ENCODE peak calls at places on chromosome 18, in six cellular contexts. One of them, this sample, is unnamed.

GRCh38 chr18:41075212-41075611 is 879.8 kb upstream of the PIK3C3 start:
- DNase-seq in PC-3: peak
- DNase-seq in ACHN: no peak
- DNase-seq in neural progenitor cell: peak
- DNase-seq in HT1080: peak
- DNase-seq in fibroblast of the aortic adventitia: peak
- DNase-seq in this sample: no peak

GRCh38 chr18:6571239-6571602 is 156.5 kb upstream of the L3MBTL4 start:
- DNase-seq in neural progenitor cell: no peak
- DNase-seq in PC-3: no peak
- DNase-seq in fibroblast of the aortic adventitia: no peak
- DNase-seq in ACHN: no peak
- DNase-seq in HT1080: no peak
- DNase-seq in this sample: no peak

GRCh38 chr18:31657823-31658669 is 26.3 kb downstream of the B4GALT6 start:
- DNase-seq in fibroblast of the aortic adventitia: no peak
- DNase-seq in neural progenitor cell: no peak
- DNase-seq in HT1080: no peak
- DNase-seq in ACHN: no peak
- DNase-seq in PC-3: no peak
- DNase-seq in this sample: peak

GRCh38 chr18:41933778-41934177 is 21.3 kb upstream of the PIK3C3 start:
- DNase-seq in HT1080: no peak
- DNase-seq in fibroblast of the aortic adventitia: no peak
- DNase-seq in PC-3: no peak
- DNase-seq in neural progenitor cell: no peak
- DNase-seq in ACHN: no peak
- DNase-seq in this sample: no peak

GRCh38 chr18:69998523-69998987 is 50.9 kb upstream of the CD226 start:
- DNase-seq in fibroblast of the aortic adventitia: no peak
- DNase-seq in HT1080: no peak
- DNase-seq in PC-3: no peak
- DNase-seq in neural progenitor cell: no peak
- DNase-seq in ACHN: no peak
- DNase-seq in this sample: no peak

GRCh38 chr18:24094561-24094960 is 44.3 kb upstream of the CABYR start:
- DNase-seq in fibroblast of the aortic adventitia: peak
- DNase-seq in PC-3: no peak
- DNase-seq in HT1080: no peak
- DNase-seq in ACHN: no peak
- DNase-seq in neural progenitor cell: no peak
- DNase-seq in this sample: no peak

GRCh38 chr18:36329684-36330434 is 32.3 kb downstream of the FHOD3 start:
- DNase-seq in PC-3: no peak
- DNase-seq in fibroblast of the aortic adventitia: peak
- DNase-seq in ACHN: no peak
- DNase-seq in neural progenitor cell: no peak
- DNase-seq in HT1080: no peak
- DNase-seq in this sample: no peak

GRCh38 chr18:10490401-10491289 is 35.2 kb upstream of the NAPG start:
- DNase-seq in fibroblast of the aortic adventitia: no peak
- DNase-seq in HT1080: peak
- DNase-seq in PC-3: peak
- DNase-seq in neural progenitor cell: peak
- DNase-seq in ACHN: no peak
- DNase-seq in this sample: peak

GRCh38 chr18:32018331-32019250 is at the start of gene RNF125:
- DNase-seq in fibroblast of the aortic adventitia: peak
- DNase-seq in ACHN: peak
- DNase-seq in PC-3: peak
- DNase-seq in HT1080: peak
- DNase-seq in neural progenitor cell: peak
- DNase-seq in this sample: peak

GRCh38 chr18:78309945-78310344 is 669.7 kb upstream of the SALL3 start:
- DNase-seq in PC-3: no peak
- DNase-seq in fibroblast of the aortic adventitia: no peak
- DNase-seq in HT1080: no peak
- DNase-seq in neural progenitor cell: peak
- DNase-seq in ACHN: no peak
- DNase-seq in this sample: no peak

GRCh38 chr18:79681484-79682387 is 2.1 kb downstream of the CTDP1 start:
- DNase-seq in ACHN: no peak
- DNase-seq in PC-3: peak
- DNase-seq in neural progenitor cell: no peak
- DNase-seq in HT1080: no peak
- DNase-seq in fibroblast of the aortic adventitia: no peak
- DNase-seq in this sample: peak

GRCh38 chr18:59867337-59868104 is 32.3 kb upstream of the PMAIP1 start:
- DNase-seq in fibroblast of the aortic adventitia: no peak
- DNase-seq in neural progenitor cell: no peak
- DNase-seq in ACHN: no peak
- DNase-seq in HT1080: no peak
- DNase-seq in PC-3: no peak
- DNase-seq in this sample: no peak

GRCh38 chr18:58882681-58883080 is 18.0 kb downstream of the ZNF532 start:
- DNase-seq in fibroblast of the aortic adventitia: no peak
- DNase-seq in neural progenitor cell: no peak
- DNase-seq in HT1080: no peak
- DNase-seq in PC-3: no peak
- DNase-seq in ACHN: no peak
- DNase-seq in this sample: no peak

GRCh38 chr18:30903566-30903965 is 139.0 kb downstream of the DSC3 start:
- DNase-seq in ACHN: peak
- DNase-seq in PC-3: peak
- DNase-seq in fibroblast of the aortic adventitia: no peak
- DNase-seq in HT1080: peak
- DNase-seq in neural progenitor cell: no peak
- DNase-seq in this sample: no peak

GRCh38 chr18:48152549-48152948 is 222.1 kb upstream of the SMAD2 start:
- DNase-seq in ACHN: no peak
- DNase-seq in PC-3: peak
- DNase-seq in fibroblast of the aortic adventitia: peak
- DNase-seq in HT1080: no peak
- DNase-seq in neural progenitor cell: no peak
- DNase-seq in this sample: no peak

GRCh38 chr18:63997606-63998005 is 27.7 kb downstream of the SERPINB8 start:
- DNase-seq in ACHN: no peak
- DNase-seq in PC-3: no peak
- DNase-seq in neural progenitor cell: no peak
- DNase-seq in HT1080: no peak
- DNase-seq in fibroblast of the aortic adventitia: no peak
- DNase-seq in this sample: no peak

GRCh38 chr18:45357681-45358470 is 257.4 kb upstream of the SLC14A2 start:
- DNase-seq in ACHN: no peak
- DNase-seq in HT1080: peak
- DNase-seq in neural progenitor cell: no peak
- DNase-seq in PC-3: peak
- DNase-seq in fibroblast of the aortic adventitia: peak
- DNase-seq in this sample: no peak

GRCh38 chr18:11149441-11150270 is at the start of gene PIEZO2:
- DNase-seq in ACHN: no peak
- DNase-seq in HT1080: no peak
- DNase-seq in PC-3: no peak
- DNase-seq in neural progenitor cell: peak
- DNase-seq in fibroblast of the aortic adventitia: peak
- DNase-seq in this sample: no peak

GRCh38 chr18:8933714-8934284 is 168.7 kb upstream of the NDUFV2 start:
- DNase-seq in fibroblast of the aortic adventitia: no peak
- DNase-seq in PC-3: peak
- DNase-seq in ACHN: no peak
- DNase-seq in neural progenitor cell: no peak
- DNase-seq in HT1080: no peak
- DNase-seq in this sample: no peak

GRCh38 chr18:57436193-57436964 is 1.2 kb downstream of the ONECUT2 start:
- DNase-seq in fibroblast of the aortic adventitia: no peak
- DNase-seq in neural progenitor cell: peak
- DNase-seq in HT1080: no peak
- DNase-seq in ACHN: no peak
- DNase-seq in PC-3: no peak
- DNase-seq in this sample: no peak

GRCh38 chr18:78565240-78565639 is 414.4 kb upstream of the SALL3 start:
- DNase-seq in neural progenitor cell: no peak
- DNase-seq in ACHN: no peak
- DNase-seq in PC-3: no peak
- DNase-seq in HT1080: no peak
- DNase-seq in fibroblast of the aortic adventitia: no peak
- DNase-seq in this sample: no peak

GRCh38 chr18:45836242-45837215 is 11.1 kb downstream of the SIGLEC15 start:
- DNase-seq in fibroblast of the aortic adventitia: no peak
- DNase-seq in ACHN: no peak
- DNase-seq in PC-3: no peak
- DNase-seq in neural progenitor cell: peak
- DNase-seq in HT1080: no peak
- DNase-seq in this sample: no peak

GRCh38 chr18:22108674-22109073 is 60.7 kb upstream of the GATA6 start:
- DNase-seq in PC-3: no peak
- DNase-seq in fibroblast of the aortic adventitia: peak
- DNase-seq in HT1080: peak
- DNase-seq in neural progenitor cell: no peak
- DNase-seq in ACHN: no peak
- DNase-seq in this sample: no peak

GRCh38 chr18:77132369-77133050 is at the start of gene MBP:
- DNase-seq in ACHN: peak
- DNase-seq in HT1080: no peak
- DNase-seq in neural progenitor cell: peak
- DNase-seq in fibroblast of the aortic adventitia: no peak
- DNase-seq in PC-3: peak
- DNase-seq in this sample: peak

GRCh38 chr18:74898965-74899364 is 301.3 kb downstream of the ZNF407 start:
- DNase-seq in PC-3: peak
- DNase-seq in fibroblast of the aortic adventitia: peak
- DNase-seq in neural progenitor cell: no peak
- DNase-seq in ACHN: peak
- DNase-seq in HT1080: peak
- DNase-seq in this sample: no peak

GRCh38 chr18:23099621-23100020 is 35.7 kb upstream of the CABLES1 start:
- DNase-seq in ACHN: peak
- DNase-seq in HT1080: peak
- DNase-seq in fibroblast of the aortic adventitia: no peak
- DNase-seq in PC-3: peak
- DNase-seq in neural progenitor cell: no peak
- DNase-seq in this sample: no peak

GRCh38 chr18:34222025-34222395 is 2.7 kb downstream of the NOL4 start:
- DNase-seq in fibroblast of the aortic adventitia: no peak
- DNase-seq in neural progenitor cell: peak
- DNase-seq in ACHN: no peak
- DNase-seq in PC-3: no peak
- DNase-seq in HT1080: no peak
- DNase-seq in this sample: no peak

GRCh38 chr18:49364821-49365220 is 95.6 kb downstream of the DYM start:
- DNase-seq in neural progenitor cell: no peak
- DNase-seq in HT1080: no peak
- DNase-seq in PC-3: no peak
- DNase-seq in fibroblast of the aortic adventitia: no peak
- DNase-seq in ACHN: no peak
- DNase-seq in this sample: no peak

GRCh38 chr18:14930076-14930475 is 182.1 kb downstream of the ANKRD30B start:
- DNase-seq in HT1080: no peak
- DNase-seq in fibroblast of the aortic adventitia: no peak
- DNase-seq in ACHN: no peak
- DNase-seq in PC-3: no peak
- DNase-seq in neural progenitor cell: no peak
- DNase-seq in this sample: no peak

GRCh38 chr18:49691177-49691608 is 122.1 kb downstream of the ACAA2 start:
- DNase-seq in neural progenitor cell: no peak
- DNase-seq in ACHN: peak
- DNase-seq in HT1080: peak
- DNase-seq in PC-3: peak
- DNase-seq in fibroblast of the aortic adventitia: peak
- DNase-seq in this sample: no peak

GRCh38 chr18:9987931-9988330 is 74.1 kb downstream of the VAPA start:
- DNase-seq in HT1080: no peak
- DNase-seq in ACHN: no peak
- DNase-seq in fibroblast of the aortic adventitia: no peak
- DNase-seq in PC-3: no peak
- DNase-seq in neural progenitor cell: peak
- DNase-seq in this sample: no peak

GRCh38 chr18:24189007-24189528 is 50.2 kb downstream of the CABYR start:
- DNase-seq in fibroblast of the aortic adventitia: peak
- DNase-seq in HT1080: no peak
- DNase-seq in neural progenitor cell: no peak
- DNase-seq in PC-3: no peak
- DNase-seq in ACHN: no peak
- DNase-seq in this sample: no peak